ENCODE peak calls at places on chromosomes 1 and 21, in six cellular contexts. One of them, this sample, is unnamed.

GRCh38 chr1:200771625-200772555 is 33.2 kb downstream of the CAMSAP2 start:
- DNase-seq in GM12878: no peak
- DNase-seq in GM12892: no peak
- DNase-seq in SK-N-SH: no peak
- DNase-seq in K562: no peak
- DNase-seq in H1: no peak
- DNase-seq in this sample: no peak

GRCh38 chr21:26099610-26100219 is 70.9 kb downstream of the APP start:
- DNase-seq in GM12878: no peak
- DNase-seq in GM12892: no peak
- DNase-seq in SK-N-SH: no peak
- DNase-seq in K562: no peak
- DNase-seq in H1: no peak
- DNase-seq in this sample: no peak

GRCh38 chr1:18532390-18533170 is 51.9 kb downstream of the KLHDC7A start:
- DNase-seq in GM12878: no peak
- DNase-seq in GM12892: no peak
- DNase-seq in SK-N-SH: no peak
- DNase-seq in K562: no peak
- DNase-seq in H1: no peak
- DNase-seq in this sample: no peak

GRCh38 chr1:225942574-225942973 is 1.6 kb upstream of the LEFTY2 start:
- DNase-seq in GM12878: peak; percentile 39
- DNase-seq in GM12892: no peak
- DNase-seq in SK-N-SH: no peak
- DNase-seq in K562: no peak
- DNase-seq in H1: no peak
- DNase-seq in this sample: no peak

GRCh38 chr1:244064621-244065020 is 13.5 kb downstream of the ZBTB18 start:
- DNase-seq in GM12878: no peak
- DNase-seq in GM12892: no peak
- DNase-seq in SK-N-SH: no peak
- DNase-seq in K562: no peak
- DNase-seq in H1: no peak
- DNase-seq in this sample: no peak

GRCh38 chr1:36016686-36017085 is 67.2 kb upstream of the TEKT2 start:
- DNase-seq in GM12878: no peak
- DNase-seq in GM12892: no peak
- DNase-seq in SK-N-SH: no peak
- DNase-seq in K562: no peak
- DNase-seq in H1: no peak
- DNase-seq in this sample: no peak

GRCh38 chr1:3857791-3858129 is 484 bp downstream of the DFFB start:
- DNase-seq in GM12878: no peak
- DNase-seq in GM12892: peak; percentile 33
- DNase-seq in SK-N-SH: no peak
- DNase-seq in K562: no peak
- DNase-seq in H1: no peak
- DNase-seq in this sample: no peak

GRCh38 chr1:174884001-174884400 is 115.7 kb upstream of the CACYBP start:
- DNase-seq in GM12878: no peak
- DNase-seq in GM12892: no peak
- DNase-seq in SK-N-SH: no peak
- DNase-seq in K562: no peak
- DNase-seq in H1: no peak
- DNase-seq in this sample: no peak

GRCh38 chr1:17739050-17739449 is 16.1 kb upstream of the ACTL8 start:
- DNase-seq in GM12878: no peak
- DNase-seq in GM12892: no peak
- DNase-seq in SK-N-SH: no peak
- DNase-seq in K562: no peak
- DNase-seq in H1: no peak
- DNase-seq in this sample: no peak

GRCh38 chr1:152112101-152112884 is 3.0 kb downstream of the TCHH start:
- DNase-seq in GM12878: no peak
- DNase-seq in GM12892: no peak
- DNase-seq in SK-N-SH: no peak
- DNase-seq in K562: no peak
- DNase-seq in H1: no peak
- DNase-seq in this sample: no peak

GRCh38 chr1:170698711-170699275 is 34.9 kb downstream of the PRRX1 start:
- DNase-seq in GM12878: no peak
- DNase-seq in GM12892: no peak
- DNase-seq in SK-N-SH: no peak
- DNase-seq in K562: no peak
- DNase-seq in H1: no peak
- DNase-seq in this sample: no peak

GRCh38 chr1:40665335-40666171 is at the start of gene RIMS3:
- DNase-seq in GM12878: peak; percentile 28
- DNase-seq in GM12892: peak; percentile 90
- DNase-seq in SK-N-SH: peak; percentile 97
- DNase-seq in K562: peak; percentile 98
- DNase-seq in H1: no peak
- DNase-seq in this sample: peak; percentile 94

GRCh38 chr1:41514381-41514780 is 29.9 kb upstream of the EDN2 start:
- DNase-seq in GM12878: no peak
- DNase-seq in GM12892: no peak
- DNase-seq in SK-N-SH: peak; percentile 89
- DNase-seq in K562: no peak
- DNase-seq in H1: no peak
- DNase-seq in this sample: no peak

GRCh38 chr21:17674106-17674505 is 61.4 kb upstream of the BTG3 start:
- DNase-seq in GM12878: no peak
- DNase-seq in GM12892: no peak
- DNase-seq in SK-N-SH: no peak
- DNase-seq in K562: no peak
- DNase-seq in H1: no peak
- DNase-seq in this sample: no peak

GRCh38 chr1:202750761-202751160 is 40.5 kb upstream of the SYT2 start:
- DNase-seq in GM12878: no peak
- DNase-seq in GM12892: no peak
- DNase-seq in SK-N-SH: no peak
- DNase-seq in K562: no peak
- DNase-seq in H1: no peak
- DNase-seq in this sample: no peak

GRCh38 chr1:178282949-178283367 is 189.1 kb downstream of the RASAL2 start:
- DNase-seq in GM12878: no peak
- DNase-seq in GM12892: no peak
- DNase-seq in SK-N-SH: peak; percentile 24
- DNase-seq in K562: no peak
- DNase-seq in H1: no peak
- DNase-seq in this sample: no peak

GRCh38 chr1:178278135-178278534 is 184.2 kb downstream of the RASAL2 start:
- DNase-seq in GM12878: no peak
- DNase-seq in GM12892: no peak
- DNase-seq in SK-N-SH: no peak
- DNase-seq in K562: no peak
- DNase-seq in H1: no peak
- DNase-seq in this sample: no peak

GRCh38 chr1:178283409-178283808 is 189.5 kb downstream of the RASAL2 start:
- DNase-seq in GM12878: no peak
- DNase-seq in GM12892: no peak
- DNase-seq in SK-N-SH: no peak
- DNase-seq in K562: no peak
- DNase-seq in H1: peak; percentile 61
- DNase-seq in this sample: no peak

GRCh38 chr1:178279287-178279686 is 185.4 kb downstream of the RASAL2 start:
- DNase-seq in GM12878: no peak
- DNase-seq in GM12892: no peak
- DNase-seq in SK-N-SH: no peak
- DNase-seq in K562: no peak
- DNase-seq in H1: no peak
- DNase-seq in this sample: no peak

DNA sequence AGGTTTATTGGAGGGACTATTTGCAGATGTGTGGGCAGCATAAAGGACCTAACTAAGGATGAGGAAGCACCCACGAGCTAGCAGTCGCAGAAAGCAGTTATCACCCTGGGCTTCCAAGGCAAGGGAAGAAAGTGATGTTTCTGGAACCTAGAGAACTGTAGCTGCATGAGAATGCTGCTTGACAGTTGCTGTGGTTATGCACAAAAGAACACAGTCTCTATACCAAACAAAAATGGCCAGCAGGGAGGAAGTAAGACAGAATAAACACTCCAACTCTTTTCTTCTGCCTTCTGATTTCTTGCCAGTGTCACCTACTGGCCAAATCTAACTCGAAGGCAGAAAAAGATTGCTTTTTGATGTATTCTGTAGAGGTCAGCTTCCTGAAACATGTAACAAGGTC is 190.2 kb downstream of the RASAL2 start:
- DNase-seq in GM12878: no peak
- DNase-seq in GM12892: no peak
- DNase-seq in SK-N-SH: no peak
- DNase-seq in K562: no peak
- DNase-seq in H1: no peak
- DNase-seq in this sample: no peak
- TF ChIP-seq TAF1 in GM12878: no peak
- TF ChIP-seq TAF1 in GM12892: no peak
- TF ChIP-seq TAF1 in SK-N-SH: no peak
- TF ChIP-seq TAF1 in K562: no peak
- TF ChIP-seq TAF1 in H1: no peak
- TF ChIP-seq TAF1 in this sample: no peak

DNA sequence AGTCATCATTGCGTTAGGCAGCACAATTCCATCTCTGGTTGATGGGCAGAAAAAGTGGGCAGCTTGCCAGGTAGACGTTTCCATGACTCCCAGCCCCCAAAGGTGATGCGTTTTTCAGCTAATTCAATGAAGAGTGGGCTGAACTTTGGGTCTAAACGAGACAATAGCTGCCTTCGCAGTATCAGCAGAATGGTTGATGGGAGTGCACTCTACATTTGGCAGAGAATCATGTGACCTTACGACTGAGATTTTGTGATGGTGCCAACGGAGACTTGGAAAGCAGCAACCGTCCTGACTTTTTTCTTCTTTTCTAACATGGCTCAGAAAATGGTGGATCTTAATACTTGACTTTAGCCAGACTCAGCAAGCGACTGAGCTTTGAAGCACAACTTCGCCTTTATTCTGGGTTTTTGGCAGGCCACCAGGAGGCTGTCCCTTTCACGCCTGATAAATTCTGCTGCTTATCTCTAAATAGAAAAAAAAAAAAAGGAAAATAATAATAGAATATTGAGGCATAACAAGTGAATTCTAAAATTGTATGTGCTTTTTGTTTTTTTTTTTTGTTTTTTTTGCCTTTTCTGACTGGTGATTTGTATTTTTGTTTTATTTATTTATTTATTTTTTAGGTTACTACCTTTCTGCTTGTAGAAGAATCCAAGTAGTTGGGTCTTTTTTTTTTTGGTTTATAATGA is 804.8 kb downstream of the USP25 start:
- DNase-seq in GM12878: no peak
- DNase-seq in GM12892: no peak
- DNase-seq in SK-N-SH: peak; percentile 51
- DNase-seq in K562: no peak
- DNase-seq in H1: no peak
- DNase-seq in this sample: no peak
- TF ChIP-seq POLR2AphosphoS5 in GM12878: no peak
- TF ChIP-seq POLR2AphosphoS5 in GM12892: no peak
- TF ChIP-seq POLR2AphosphoS5 in SK-N-SH: no peak
- TF ChIP-seq POLR2AphosphoS5 in K562: no peak
- TF ChIP-seq POLR2AphosphoS5 in H1: no peak
- TF ChIP-seq POLR2AphosphoS5 in this sample: no peak

GRCh38 chr1:63612971-63613370 is 19.8 kb downstream of the PGM1 start:
- DNase-seq in GM12878: no peak
- DNase-seq in GM12892: no peak
- DNase-seq in SK-N-SH: no peak
- DNase-seq in K562: no peak
- DNase-seq in H1: no peak
- DNase-seq in this sample: no peak

GRCh38 chr1:63618001-63618400 is 24.8 kb downstream of the PGM1 start:
- DNase-seq in GM12878: no peak
- DNase-seq in GM12892: no peak
- DNase-seq in SK-N-SH: no peak
- DNase-seq in K562: no peak
- DNase-seq in H1: no peak
- DNase-seq in this sample: no peak

GRCh38 chr1:63612564-63612963 is 19.4 kb downstream of the PGM1 start:
- DNase-seq in GM12878: no peak
- DNase-seq in GM12892: no peak
- DNase-seq in SK-N-SH: no peak
- DNase-seq in K562: no peak
- DNase-seq in H1: no peak
- DNase-seq in this sample: no peak

GRCh38 chr1:63617450-63617849 is 24.2 kb downstream of the PGM1 start:
- DNase-seq in GM12878: no peak
- DNase-seq in GM12892: no peak
- DNase-seq in SK-N-SH: no peak
- DNase-seq in K562: no peak
- DNase-seq in H1: no peak
- DNase-seq in this sample: no peak

GRCh38 chr1:63615809-63616420 is 22.7 kb downstream of the PGM1 start:
- DNase-seq in GM12878: peak; percentile 19
- DNase-seq in GM12892: peak; percentile 24
- DNase-seq in SK-N-SH: peak; percentile 55
- DNase-seq in K562: peak; percentile 61
- DNase-seq in H1: no peak
- DNase-seq in this sample: peak; percentile 18
- TF ChIP-seq TAF1 in GM12878: no peak
- TF ChIP-seq TAF1 in GM12892: no peak
- TF ChIP-seq TAF1 in SK-N-SH: no peak
- TF ChIP-seq TAF1 in K562: no peak
- TF ChIP-seq TAF1 in H1: no peak
- TF ChIP-seq TAF1 in this sample: no peak

DNA sequence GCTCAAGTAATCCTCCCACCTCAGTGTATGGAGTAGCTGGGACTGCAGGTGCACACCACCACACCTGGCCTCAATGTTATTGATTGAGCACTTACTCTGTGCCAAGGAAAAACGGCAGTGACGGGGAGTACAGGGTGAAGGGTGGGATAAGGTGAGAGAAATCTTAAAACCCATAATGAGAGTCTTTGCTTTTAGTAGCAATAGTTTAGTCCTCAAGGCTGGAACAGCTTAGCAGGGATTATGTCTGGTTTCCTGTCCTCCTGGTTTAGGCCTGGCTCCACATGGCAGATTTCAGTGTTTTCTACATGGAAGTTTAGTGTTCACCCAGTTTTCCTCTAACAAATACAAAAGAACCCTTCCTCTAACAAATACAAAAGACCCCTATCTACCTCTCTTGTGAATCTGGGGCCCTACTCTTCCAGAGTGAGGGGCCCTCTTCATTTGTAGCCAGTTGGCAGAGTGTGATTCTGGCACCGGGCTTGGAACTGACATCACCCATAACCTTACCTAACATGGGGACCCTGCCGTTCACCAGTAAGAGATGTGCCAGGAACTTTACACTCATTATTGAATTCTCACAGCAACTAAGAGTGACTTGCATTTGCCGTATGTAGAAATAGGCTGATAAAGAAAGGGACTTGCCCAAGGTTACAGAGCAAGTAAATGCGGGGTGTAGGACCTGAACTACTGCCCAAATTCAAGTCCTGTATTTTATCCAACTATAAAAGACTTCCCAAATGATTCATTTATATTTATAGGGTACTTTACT is 6.9 kb downstream of the ZNF691 start:
- DNase-seq in GM12878: no peak
- DNase-seq in GM12892: no peak
- DNase-seq in SK-N-SH: no peak
- DNase-seq in K562: no peak
- DNase-seq in H1: no peak
- DNase-seq in this sample: no peak
- TF ChIP-seq POLR2AphosphoS5 in GM12878: no peak
- TF ChIP-seq POLR2AphosphoS5 in GM12892: no peak
- TF ChIP-seq POLR2AphosphoS5 in SK-N-SH: no peak
- TF ChIP-seq POLR2AphosphoS5 in K562: no peak
- TF ChIP-seq POLR2AphosphoS5 in H1: no peak
- TF ChIP-seq POLR2AphosphoS5 in this sample: no peak

GRCh38 chr21:46121286-46122221 is 23.6 kb downstream of the COL6A2 start:
- DNase-seq in GM12878: no peak
- DNase-seq in GM12892: peak; percentile 12
- DNase-seq in SK-N-SH: peak; percentile 23
- DNase-seq in K562: no peak
- DNase-seq in H1: no peak
- DNase-seq in this sample: peak; percentile 31
- TF ChIP-seq TAF1 in GM12878: no peak
- TF ChIP-seq TAF1 in GM12892: no peak
- TF ChIP-seq TAF1 in SK-N-SH: no peak
- TF ChIP-seq TAF1 in K562: no peak
- TF ChIP-seq TAF1 in H1: no peak
- TF ChIP-seq TAF1 in this sample: no peak